ENCODE peak calls at places on chromosomes 12 and 14, in five cellular contexts. C, S, H, Z and V are unnamed samples.

GRCh38 chr12:124461851-124462623 is 105.4 kb downstream of the NCOR2 start:
- DNase-seq in S (no peak), C (no peak), Z (peak; percentile 17), H (no peak), V (no peak)

GRCh38 chr14:65198346-65198745 is 96.0 kb upstream of the MAX start:
- DNase-seq in S (peak; percentile 26), H (no peak), C (no peak), Z (no peak), V (no peak)

GRCh38 chr14:75373616-75374015 is 54.2 kb upstream of the JDP2 start:
- DNase-seq in Z (no peak), S (no peak), C (no peak), H (no peak), V (no peak)

GRCh38 chr12:58917699-58918334 is 2.5 kb downstream of the LRIG3 start:
- DNase-seq in Z (peak; percentile 18), H (no peak), C (no peak), S (no peak), V (no peak)

GRCh38 chr12:29286081-29286800 is 94.7 kb downstream of the ERGIC2 start:
- DNase-seq in C (no peak), H (no peak), Z (peak; percentile 64), S (no peak), V (no peak)

GRCh38 chr14:90545966-90546751 is 149.3 kb downstream of the CALM1 start:
- DNase-seq in Z (no peak), H (peak; percentile 64), C (no peak), S (peak; percentile 71), V (no peak)

GRCh38 chr12:3041558-3042164 is 35.5 kb upstream of the TSPAN9 start:
- DNase-seq in Z (peak; percentile 86), H (peak; percentile 67), S (peak; percentile 74), C (peak; percentile 87), V (peak; percentile 57)

GRCh38 chr14:74956000-74956279 is 543 bp upstream of the PGF start:
- DNase-seq in Z (no peak), C (no peak), S (no peak), H (no peak), V (no peak)

GRCh38 chr14:61280092-61280525 is 1.0 kb downstream of the TMEM30B start:
- DNase-seq in C (no peak), S (no peak), H (peak; percentile 24), Z (no peak), V (no peak)

GRCh38 chr12:128823216-128823915 is 392 bp downstream of the SLC15A4 start:
- DNase-seq in Z (no peak), H (no peak), S (peak; percentile 54), C (no peak), V (peak; percentile 34)

GRCh38 chr12:24966951-24967564 is 18.2 kb upstream of the BCAT1 start:
- DNase-seq in C (no peak), S (no peak), H (no peak), Z (no peak), V (no peak)

GRCh38 chr12:29004936-29005304 is 144.2 kb upstream of the FAR2 start:
- DNase-seq in Z (no peak), C (no peak), H (no peak), S (no peak), V (no peak)

GRCh38 chr14:52154992-52155655 is 86.3 kb upstream of the NID2 start:
- DNase-seq in C (no peak), Z (no peak), H (no peak), S (no peak), V (no peak)

GRCh38 chr12:54220092-54220557 is 31.3 kb upstream of the SMUG1 start:
- DNase-seq in S (peak; percentile 79), C (peak; percentile 81), H (peak; percentile 71), Z (peak; percentile 84), V (peak; percentile 72)

GRCh38 chr12:23084236-23084995 is 459.4 kb downstream of the ETNK1 start:
- DNase-seq in Z (peak; percentile 99), C (peak; percentile 59), S (no peak), H (no peak), V (no peak)

GRCh38 chr12:88299567-88300101 is 157.5 kb downstream of the TMTC3 start:
- DNase-seq in S (no peak), C (peak; percentile 96), H (peak; percentile 2), Z (peak; percentile 98), V (peak; percentile 60)

GRCh38 chr12:26278666-26279065 is 83.3 kb downstream of the SSPN start:
- DNase-seq in Z (no peak), H (no peak), C (no peak), S (no peak), V (no peak)

GRCh38 chr12:49588281-49588680 is 17.2 kb downstream of the FAM186B start:
- DNase-seq in C (no peak), S (no peak), H (no peak), Z (no peak), V (no peak)

GRCh38 chr12:5262885-5263284 is 169.0 kb upstream of the NTF3 start:
- DNase-seq in C (no peak), H (no peak), S (no peak), Z (no peak), V (no peak)

GRCh38 chr14:102594514-102595175 is 2.2 kb downstream of the RCOR1 start:
- DNase-seq in Z (peak; percentile 72), H (peak; percentile 75), C (peak; percentile 79), S (peak; percentile 72), V (peak; percentile 57)

GRCh38 chr12:77993658-77994057 is 163.0 kb downstream of the NAV3 start:
- DNase-seq in H (no peak), Z (no peak), C (no peak), S (no peak), V (no peak)

GRCh38 chr14:42437809-42438208 is 831.1 kb downstream of the LRFN5 start:
- DNase-seq in H (no peak), C (no peak), Z (no peak), S (no peak), V (no peak)

GRCh38 chr12:97754306-97754705 is 291.7 kb downstream of the RMST start:
- DNase-seq in C (no peak), Z (no peak), H (no peak), S (no peak), V (no peak)

GRCh38 chr12:62844915-62845314 is 90.0 kb downstream of the PPM1H start:
- DNase-seq in C (no peak), S (no peak), Z (no peak), H (no peak), V (no peak)

GRCh38 chr14:22977684-22978486 is 4.5 kb downstream of the AJUBA start:
- DNase-seq in H (peak; percentile 70), Z (peak; percentile 73), S (peak; percentile 87), C (peak; percentile 88), V (peak; percentile 97)

GRCh38 chr14:34003691-34004090 is 52.8 kb upstream of the EGLN3 start:
- DNase-seq in H (no peak), S (no peak), C (no peak), Z (no peak), V (no peak)

GRCh38 chr14:90551070-90551704 is 154.4 kb downstream of the CALM1 start:
- DNase-seq in S (no peak), H (peak; percentile 43), C (no peak), Z (no peak), V (no peak)

GRCh38 chr12:8449293-8449944 is 6.3 kb upstream of the CLEC6A start:
- DNase-seq in S (no peak), Z (no peak), H (no peak), C (no peak), V (peak; percentile 16)

GRCh38 chr12:49974231-49974675 is 1.5 kb downstream of the AQP6 start:
- DNase-seq in H (peak; percentile 82), Z (peak; percentile 73), C (peak; percentile 48), S (peak; percentile 75), V (no peak)

GRCh38 chr12:2550470-2551090 is 244.2 kb upstream of the FKBP4 start:
- DNase-seq in Z (no peak), H (no peak), C (no peak), S (no peak), V (no peak)

GRCh38 chr12:31257784-31258183 is 68.2 kb downstream of the SINHCAF start:
- DNase-seq in S (no peak), C (no peak), H (no peak), Z (no peak), V (no peak)

DNA sequence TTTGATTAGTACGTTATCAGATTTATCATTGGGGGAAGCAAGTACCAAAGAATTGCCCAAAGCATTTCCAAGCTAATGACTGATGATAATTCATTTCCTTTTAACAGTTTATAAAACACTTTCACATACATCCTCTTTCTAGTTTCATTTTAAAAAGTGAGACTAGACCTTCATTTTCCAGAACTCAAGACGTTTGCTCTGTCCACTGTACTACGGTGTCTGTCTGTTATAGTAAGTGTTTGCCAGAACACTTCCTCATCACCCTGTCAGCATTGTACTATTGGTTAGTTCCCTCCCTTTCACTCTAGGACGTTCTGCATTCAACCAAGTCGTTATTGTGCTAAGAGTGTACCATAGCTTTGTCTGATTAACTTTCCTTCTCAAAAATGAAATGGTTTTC is 81.7 kb upstream of the TMEM263 start:
- DNase-seq in H (no peak), Z (no peak), S (no peak), C (no peak), V (no peak)
- H3K4me3 ChIP-seq in H (no peak overlapping the region), Z (no peak overlapping the region), S (no peak overlapping the region), C (no peak overlapping the region), V (no peak overlapping the region)

GRCh38 chr14:99731536-99732435 is 47.7 kb downstream of the CYP46A1 start:
- DNase-seq in Z (no peak), S (no peak), H (peak; percentile 84), C (no peak), V (peak; percentile 79)

GRCh38 chr14:99730876-99731351 is 46.8 kb downstream of the CYP46A1 start:
- DNase-seq in S (no peak), C (no peak), H (no peak), Z (no peak), V (no peak)

GRCh38 chr14:99728981-99729451 is 44.9 kb downstream of the CYP46A1 start:
- DNase-seq in C (no peak), H (no peak), S (no peak), Z (no peak), V (peak; percentile 27)

GRCh38 chr14:99728231-99728920 is 44.3 kb downstream of the CYP46A1 start:
- DNase-seq in Z (no peak), S (no peak), H (no peak), C (no peak), V (no peak)

GRCh38 chr14:99729991-99730875 is 46.1 kb downstream of the CYP46A1 start:
- DNase-seq in C (peak; percentile 65), H (peak; percentile 77), S (peak; percentile 87), Z (peak; percentile 46), V (peak; percentile 73)
- H3K4me3 ChIP-seq in C (peak overlapping the region; percentile 88), H (no peak overlapping the region), S (peak overlapping the region; percentile 48), Z (peak overlapping the region; percentile 28), V (peak overlapping the region; percentile 56)

GRCh38 chr12:53131844-53132243 is 28.6 kb downstream of the SOAT2 start:
- DNase-seq in H (no peak), S (no peak), Z (no peak), C (no peak), V (no peak)
- H3K4me3 ChIP-seq in H (no peak overlapping the region), S (no peak overlapping the region), Z (no peak overlapping the region), C (no peak overlapping the region), V (no peak overlapping the region)

DNA sequence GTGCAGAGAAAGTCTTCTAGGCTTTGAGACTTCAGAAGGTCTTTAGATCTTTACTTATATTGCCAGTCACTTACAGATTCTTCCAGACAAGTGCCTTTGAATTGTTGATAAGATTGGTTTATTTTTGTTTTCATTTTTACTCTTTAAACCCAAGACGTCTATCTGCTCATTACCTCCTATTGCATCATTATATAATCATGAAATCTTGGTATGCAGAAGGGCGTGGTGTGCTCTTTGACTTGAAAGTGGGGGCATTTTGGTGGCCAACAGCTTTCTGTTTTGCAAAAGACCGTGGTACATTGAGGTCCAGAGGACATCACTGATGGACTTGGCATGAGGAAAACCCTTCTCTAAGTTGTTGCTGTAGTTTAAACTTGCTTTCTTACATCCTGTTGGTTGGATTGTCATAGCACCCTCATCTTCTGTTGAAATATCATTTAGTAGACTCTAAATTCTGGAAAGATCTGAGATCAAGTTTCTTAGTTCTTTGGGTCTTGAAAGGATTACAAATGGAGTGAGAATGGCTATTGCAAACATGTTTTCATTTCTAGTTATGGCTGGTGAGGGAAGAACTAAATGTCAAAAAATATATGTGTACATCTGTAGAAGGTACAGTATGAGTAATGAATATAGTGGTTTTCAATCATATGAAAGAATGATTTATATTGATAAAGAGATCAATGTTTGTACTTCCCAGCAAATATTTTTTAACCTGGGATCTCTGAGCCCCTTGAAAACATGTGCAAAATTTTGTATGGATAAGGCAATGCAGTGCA is 441.8 kb downstream of the NRXN3 start:
- DNase-seq in Z (no peak), H (no peak), C (no peak), S (no peak), V (no peak)
- H3K4me3 ChIP-seq in Z (no peak overlapping the region), H (no peak overlapping the region), C (no peak overlapping the region), S (no peak overlapping the region), V (no peak overlapping the region)